ENCODE peak calls at places on chromosomes 7 and 10, in five cellular contexts. One of them, this sample, is unnamed.

GRCh38 chr7:148783801-148784527 is 85.3 kb downstream of the CUL1 start:
- DNase-seq in activated T-cell treated with anti-CD3 and anti-CD28 coated beads, Interleukin-2, amount 50 U/mL, for 48 hours: no peak
- DNase-seq in fibroblast of lung: no peak
- DNase-seq in RWPE1: peak; percentile 59
- DNase-seq in kidney tubule cell: no peak
- DNase-seq in this sample: no peak

GRCh38 chr10:127408115-127408710 is 140.9 kb upstream of the NPS start:
- DNase-seq in activated T-cell treated with anti-CD3 and anti-CD28 coated beads, Interleukin-2, amount 50 U/mL, for 48 hours: no peak
- DNase-seq in fibroblast of lung: no peak
- DNase-seq in RWPE1: no peak
- DNase-seq in kidney tubule cell: no peak
- DNase-seq in this sample: no peak

GRCh38 chr7:110943686-110944350 is 147.1 kb upstream of the LRRN3 start:
- DNase-seq in activated T-cell treated with anti-CD3 and anti-CD28 coated beads, Interleukin-2, amount 50 U/mL, for 48 hours: no peak
- DNase-seq in fibroblast of lung: peak; percentile 32
- DNase-seq in RWPE1: no peak
- DNase-seq in kidney tubule cell: no peak
- DNase-seq in this sample: peak; percentile 35

GRCh38 chr10:109902992-109903947 is 20.0 kb downstream of the XPNPEP1 start:
- DNase-seq in activated T-cell treated with anti-CD3 and anti-CD28 coated beads, Interleukin-2, amount 50 U/mL, for 48 hours: no peak
- DNase-seq in fibroblast of lung: no peak
- DNase-seq in RWPE1: no peak
- DNase-seq in kidney tubule cell: peak; percentile 58
- DNase-seq in this sample: no peak

GRCh38 chr7:15370441-15370840 is 191.4 kb downstream of the AGMO start:
- DNase-seq in activated T-cell treated with anti-CD3 and anti-CD28 coated beads, Interleukin-2, amount 50 U/mL, for 48 hours: no peak
- DNase-seq in fibroblast of lung: no peak
- DNase-seq in RWPE1: no peak
- DNase-seq in kidney tubule cell: no peak
- DNase-seq in this sample: no peak

GRCh38 chr10:43689955-43690771 is 41.5 kb upstream of the ZNF32 start:
- DNase-seq in activated T-cell treated with anti-CD3 and anti-CD28 coated beads, Interleukin-2, amount 50 U/mL, for 48 hours: peak; percentile 91
- DNase-seq in fibroblast of lung: peak; percentile 78
- DNase-seq in RWPE1: peak; percentile 48
- DNase-seq in kidney tubule cell: peak; percentile 77
- DNase-seq in this sample: peak; percentile 75

GRCh38 chr7:40024841-40025240 is 74.8 kb downstream of the CDK13 start:
- DNase-seq in activated T-cell treated with anti-CD3 and anti-CD28 coated beads, Interleukin-2, amount 50 U/mL, for 48 hours: no peak
- DNase-seq in fibroblast of lung: no peak
- DNase-seq in RWPE1: no peak
- DNase-seq in kidney tubule cell: no peak
- DNase-seq in this sample: no peak

GRCh38 chr7:47405921-47406765 is 175.8 kb downstream of the TNS3 start:
- DNase-seq in activated T-cell treated with anti-CD3 and anti-CD28 coated beads, Interleukin-2, amount 50 U/mL, for 48 hours: no peak
- DNase-seq in fibroblast of lung: peak; percentile 74
- DNase-seq in RWPE1: peak; percentile 87
- DNase-seq in kidney tubule cell: peak; percentile 66
- DNase-seq in this sample: peak; percentile 57

GRCh38 chr10:113268186-113268585 is 284.7 kb upstream of the HABP2 start:
- DNase-seq in activated T-cell treated with anti-CD3 and anti-CD28 coated beads, Interleukin-2, amount 50 U/mL, for 48 hours: no peak
- DNase-seq in fibroblast of lung: peak; percentile 36
- DNase-seq in RWPE1: no peak
- DNase-seq in kidney tubule cell: no peak
- DNase-seq in this sample: peak; percentile 30

GRCh38 chr10:49298666-49298989 is 342 bp upstream of the C10orf71 start:
- DNase-seq in activated T-cell treated with anti-CD3 and anti-CD28 coated beads, Interleukin-2, amount 50 U/mL, for 48 hours: no peak
- DNase-seq in fibroblast of lung: no peak
- DNase-seq in RWPE1: no peak
- DNase-seq in kidney tubule cell: no peak
- DNase-seq in this sample: no peak

GRCh38 chr10:34801066-34801738 is 13.9 kb downstream of the PARD3 start:
- DNase-seq in activated T-cell treated with anti-CD3 and anti-CD28 coated beads, Interleukin-2, amount 50 U/mL, for 48 hours: no peak
- DNase-seq in fibroblast of lung: peak; percentile 73
- DNase-seq in RWPE1: peak; percentile 32
- DNase-seq in kidney tubule cell: peak; percentile 42
- DNase-seq in this sample: peak; percentile 50

GRCh38 chr10:95289003-95289920 is 1.5 kb downstream of the PDLIM1 start:
- DNase-seq in activated T-cell treated with anti-CD3 and anti-CD28 coated beads, Interleukin-2, amount 50 U/mL, for 48 hours: no peak
- DNase-seq in fibroblast of lung: no peak
- DNase-seq in RWPE1: peak; percentile 76
- DNase-seq in kidney tubule cell: peak; percentile 46
- DNase-seq in this sample: no peak

GRCh38 chr10:110637558-110638053 is 6.5 kb upstream of the RBM20 start:
- DNase-seq in activated T-cell treated with anti-CD3 and anti-CD28 coated beads, Interleukin-2, amount 50 U/mL, for 48 hours: no peak
- DNase-seq in fibroblast of lung: no peak
- DNase-seq in RWPE1: no peak
- DNase-seq in kidney tubule cell: peak; percentile 20
- DNase-seq in this sample: no peak

GRCh38 chr10:81414038-81414437 is 461.0 kb upstream of the NRG3 start:
- DNase-seq in activated T-cell treated with anti-CD3 and anti-CD28 coated beads, Interleukin-2, amount 50 U/mL, for 48 hours: no peak
- DNase-seq in fibroblast of lung: no peak
- DNase-seq in RWPE1: no peak
- DNase-seq in kidney tubule cell: peak; percentile 37
- DNase-seq in this sample: peak; percentile 0

GRCh38 chr7:33720139-33720538 is 185.2 kb upstream of the BMPER start:
- DNase-seq in activated T-cell treated with anti-CD3 and anti-CD28 coated beads, Interleukin-2, amount 50 U/mL, for 48 hours: no peak
- DNase-seq in fibroblast of lung: no peak
- DNase-seq in RWPE1: no peak
- DNase-seq in kidney tubule cell: no peak
- DNase-seq in this sample: no peak

GRCh38 chr10:49615721-49616120 is 1.9 kb downstream of the CHAT start:
- DNase-seq in activated T-cell treated with anti-CD3 and anti-CD28 coated beads, Interleukin-2, amount 50 U/mL, for 48 hours: no peak
- DNase-seq in fibroblast of lung: no peak
- DNase-seq in RWPE1: no peak
- DNase-seq in kidney tubule cell: no peak
- DNase-seq in this sample: no peak

GRCh38 chr10:124732931-124733536 is 11.1 kb downstream of the FAM53B start:
- DNase-seq in activated T-cell treated with anti-CD3 and anti-CD28 coated beads, Interleukin-2, amount 50 U/mL, for 48 hours: peak; percentile 87
- DNase-seq in fibroblast of lung: peak; percentile 66
- DNase-seq in RWPE1: no peak
- DNase-seq in kidney tubule cell: peak; percentile 89
- DNase-seq in this sample: peak; percentile 73

GRCh38 chr7:94632338-94633024 is 23.5 kb downstream of the SGCE start:
- DNase-seq in activated T-cell treated with anti-CD3 and anti-CD28 coated beads, Interleukin-2, amount 50 U/mL, for 48 hours: no peak
- DNase-seq in fibroblast of lung: peak; percentile 93
- DNase-seq in RWPE1: peak; percentile 64
- DNase-seq in kidney tubule cell: peak; percentile 85
- DNase-seq in this sample: peak; percentile 95

GRCh38 chr7:136685506-136685905 is 182.9 kb upstream of the CHRM2 start:
- DNase-seq in activated T-cell treated with anti-CD3 and anti-CD28 coated beads, Interleukin-2, amount 50 U/mL, for 48 hours: no peak
- DNase-seq in fibroblast of lung: no peak
- DNase-seq in RWPE1: no peak
- DNase-seq in kidney tubule cell: no peak
- DNase-seq in this sample: no peak

GRCh38 chr10:101840102-101840684 is 3.4 kb downstream of the KCNIP2 start:
- DNase-seq in activated T-cell treated with anti-CD3 and anti-CD28 coated beads, Interleukin-2, amount 50 U/mL, for 48 hours: peak; percentile 46
- DNase-seq in fibroblast of lung: no peak
- DNase-seq in RWPE1: no peak
- DNase-seq in kidney tubule cell: no peak
- DNase-seq in this sample: peak; percentile 26